ENCODE peak calls at places on chromosomes 11 and 22, in six cellular contexts. V is OCI-LY7, L is PC-9, U is GM23248, X is fibroblast of lung, T is hepatocyte. A is an unnamed sample. For H3K79me2, the result is how much of the 10 kb centered on the place peaks cover.

GRCh38 chr11:13962562-13963168 is at the start of gene SPON1:
- DNase-seq in V (no peak), L (no peak), U (peak), X (peak), T (peak), A (no peak)

GRCh38 chr11:34346551-34346950 is 11.3 kb downstream of the ABTB2 start:
- DNase-seq in V (no peak), L (peak), U (peak), X (peak), T (no peak), A (peak)

GRCh38 chr11:9613830-9614762 is 40.6 kb downstream of the WEE1 start:
- DNase-seq in V (peak), L (peak), U (peak), X (peak), T (peak), A (peak)

GRCh38 chr11:47308050-47308823 is 38.3 kb downstream of the MADD start:
- DNase-seq in V (no peak), L (no peak), U (no peak), X (no peak), T (no peak), A (no peak)

GRCh38 chr11:60872124-60872951 is 5.0 kb downstream of the ZP1 start:
- DNase-seq in V (no peak), L (peak), U (peak), X (peak), T (no peak), A (peak)

GRCh38 chr11:57484141-57484710 is 23.9 kb downstream of the RTN4RL2 start:
- DNase-seq in V (peak), L (no peak), U (peak), X (no peak), T (no peak), A (peak)

GRCh38 chr11:107011977-107012376 is 6.3 kb downstream of the GUCY1A2 start:
- DNase-seq in V (no peak), L (no peak), U (peak), X (peak), T (no peak), A (no peak)

GRCh38 chr22:17243524-17243923 is 24.3 kb upstream of the ADA2 start:
- DNase-seq in V (peak), L (no peak), U (peak), X (no peak), T (peak), A (peak)

GRCh38 chr11:27234043-27234668 is 128.9 kb downstream of the CCDC34 start:
- DNase-seq in V (peak), L (no peak), U (peak), X (peak), T (peak), A (peak)

GRCh38 chr11:129354688-129355087 is 21.0 kb upstream of the BARX2 start:
- DNase-seq in V (no peak), L (no peak), U (no peak), X (no peak), T (no peak), A (no peak)

GRCh38 chr11:82577246-82577645 is 156.4 kb downstream of the FAM181B start:
- DNase-seq in V (no peak), L (no peak), U (no peak), X (no peak), T (peak), A (no peak)

GRCh38 chr22:49500942-49501395 is 326.7 kb downstream of the BRD1 start:
- DNase-seq in V (no peak), L (no peak), U (no peak), X (no peak), T (no peak), A (no peak)

DNA sequence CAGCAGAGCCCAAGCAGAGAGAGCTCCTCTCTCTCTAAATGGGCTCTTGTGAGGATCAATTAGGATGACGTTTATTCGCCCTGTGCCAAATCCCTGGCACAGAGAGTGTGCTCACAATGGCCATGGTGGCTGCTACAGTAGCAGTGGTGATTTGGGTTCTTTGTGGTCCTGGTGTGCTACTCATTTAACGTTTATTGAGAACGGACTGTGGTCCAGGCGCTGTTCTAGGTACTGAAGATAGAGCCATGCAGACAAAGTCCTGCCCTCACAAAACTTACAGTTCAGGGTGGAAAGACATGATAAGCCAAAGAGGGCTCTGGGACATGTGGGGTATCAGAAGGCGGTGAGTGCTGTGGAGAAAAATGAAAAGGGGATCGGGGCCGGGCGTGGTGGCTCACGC is 5.3 kb downstream of the OTUB1 start:
- DNase-seq in V (no peak), L (no peak), U (no peak), X (no peak), T (no peak), A (peak)
- H3K79me2 ChIP-seq in V (under half), L (under half), U (half or more), X (under half), T (under half), A (under half)

DNA sequence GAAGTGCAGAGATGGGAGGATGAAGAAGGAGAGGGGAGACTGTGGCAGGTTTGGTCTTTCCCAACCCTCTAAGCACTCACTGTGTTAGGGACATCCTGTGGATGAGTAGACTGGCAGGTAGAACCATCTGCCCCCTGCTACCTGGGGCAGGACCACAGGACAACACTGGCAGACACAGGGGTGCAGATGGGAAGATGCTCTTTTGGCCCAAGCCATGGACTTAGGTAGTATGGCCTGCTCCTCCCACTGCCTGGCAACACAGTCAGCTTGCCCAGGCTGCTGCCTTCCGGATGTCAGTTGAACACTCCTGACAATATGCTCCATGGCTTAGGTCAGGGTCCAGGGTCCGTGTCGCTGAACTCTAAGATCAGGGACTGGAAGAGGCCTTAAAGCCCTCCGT is 140.7 kb upstream of the NAV2 start:
- DNase-seq in V (no peak), L (no peak), U (no peak), X (no peak), T (no peak), A (no peak)
- H3K79me2 ChIP-seq in V (under half), L (under half), U (under half), X (under half), T (under half), A (under half)

GRCh38 chr22:36386900-36387663 is 685 bp downstream of the MYH9 start:
- DNase-seq in V (peak), L (peak), U (peak), X (peak), T (peak), A (peak)
- H3K79me2 ChIP-seq in V (half or more), L (half or more), U (half or more), X (half or more), T (half or more), A (half or more)

GRCh38 chr22:45964372-45964771 is 12.6 kb downstream of the WNT7B start:
- DNase-seq in V (no peak), L (no peak), U (no peak), X (no peak), T (no peak), A (no peak)

GRCh38 chr22:45964926-45965564 is 11.9 kb downstream of the WNT7B start:
- DNase-seq in V (no peak), L (no peak), U (no peak), X (no peak), T (no peak), A (no peak)

GRCh38 chr22:45962431-45962712 is 14.6 kb downstream of the WNT7B start:
- DNase-seq in V (no peak), L (no peak), U (no peak), X (no peak), T (no peak), A (peak)

GRCh38 chr22:45962756-45963155 is 14.2 kb downstream of the WNT7B start:
- DNase-seq in V (no peak), L (no peak), U (no peak), X (peak), T (no peak), A (no peak)

DNA sequence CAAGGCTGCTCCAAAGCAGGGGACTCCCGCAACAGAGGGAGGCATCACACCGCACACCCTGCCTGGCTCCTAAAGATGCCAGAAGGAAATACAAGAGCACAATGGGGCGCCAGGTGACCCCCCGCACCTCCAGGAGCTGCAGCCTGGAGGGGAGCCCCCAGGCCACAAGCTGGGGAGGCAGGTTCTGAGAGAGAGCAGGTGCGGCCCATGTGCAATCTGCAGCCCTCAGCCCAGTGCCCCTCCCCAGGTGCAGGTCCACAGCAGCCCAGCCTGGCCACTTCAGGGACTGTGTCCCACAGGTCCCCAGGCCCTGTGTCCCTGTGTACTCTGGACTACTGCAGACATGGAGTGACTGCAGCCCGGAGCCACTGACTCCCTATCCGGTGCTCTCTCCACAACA is 13.1 kb downstream of the WNT7B start:
- DNase-seq in V (no peak), L (no peak), U (no peak), X (no peak), T (no peak), A (peak)
- H3K79me2 ChIP-seq in V (under half), L (half or more), U (under half), X (under half), T (under half), A (under half)

GRCh38 chr22:50724616-50725015 is 13.4 kb upstream of the ACR start:
- DNase-seq in V (no peak), L (no peak), U (no peak), X (no peak), T (no peak), A (no peak)

GRCh38 chr22:50722048-50722701 is 15.8 kb upstream of the ACR start:
- DNase-seq in V (no peak), L (no peak), U (no peak), X (no peak), T (no peak), A (peak)

GRCh38 chr22:50720861-50721844 is 16.9 kb upstream of the ACR start:
- DNase-seq in V (no peak), L (no peak), U (no peak), X (no peak), T (no peak), A (no peak)

GRCh38 chr22:50723991-50724390 is 14.0 kb upstream of the ACR start:
- DNase-seq in V (peak), L (no peak), U (no peak), X (no peak), T (no peak), A (no peak)

GRCh38 chr22:50722716-50723428 is 15.1 kb upstream of the ACR start:
- DNase-seq in V (no peak), L (no peak), U (no peak), X (no peak), T (no peak), A (no peak)
- H3K79me2 ChIP-seq in V (under half), L (under half), U (under half), X (under half), T (under half), A (under half)

DNA sequence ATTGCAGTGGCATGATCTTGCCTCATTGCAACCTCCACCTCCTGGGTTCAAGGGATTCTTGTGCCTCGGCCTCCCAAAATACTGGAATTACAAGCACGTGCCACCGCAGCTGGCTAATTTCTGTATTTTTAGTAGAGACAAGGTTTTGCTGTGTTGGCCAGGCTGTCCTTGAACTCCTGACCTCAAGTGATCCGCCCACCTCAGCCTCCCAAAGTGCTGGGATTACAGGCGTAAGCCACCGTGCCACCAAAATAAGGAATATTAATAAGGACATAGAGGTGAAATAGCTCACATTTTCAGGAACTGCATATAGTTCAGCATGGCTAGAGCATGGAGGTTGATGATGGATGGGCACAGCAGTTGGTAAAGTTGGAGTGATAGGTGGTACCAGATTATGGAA is 21.4 kb downstream of the ARHGEF12 start:
- DNase-seq in V (no peak), L (no peak), U (no peak), X (no peak), T (no peak), A (no peak)
- H3K79me2 ChIP-seq in V (under half), L (half or more), U (half or more), X (half or more), T (half or more), A (half or more)

GRCh38 chr11:2693851-2694261 is 5.9 kb downstream of the KCNQ1OT1 start:
- DNase-seq in V (no peak), L (no peak), U (peak), X (no peak), T (no peak), A (peak)
- H3K79me2 ChIP-seq in V (under half), L (under half), U (half or more), X (half or more), T (half or more), A (half or more)

GRCh38 chr11:35955636-35956035 is 11.8 kb downstream of the LDLRAD3 start:
- DNase-seq in V (no peak), L (no peak), U (no peak), X (no peak), T (no peak), A (no peak)
- H3K79me2 ChIP-seq in V (under half), L (half or more), U (under half), X (under half), T (under half), A (under half)

GRCh38 chr11:92882828-92883611 is 86.4 kb upstream of the MTNR1B start:
- DNase-seq in V (no peak), L (no peak), U (no peak), X (no peak), T (no peak), A (no peak)
- H3K79me2 ChIP-seq in V (under half), L (under half), U (under half), X (under half), T (under half), A (under half)

DNA sequence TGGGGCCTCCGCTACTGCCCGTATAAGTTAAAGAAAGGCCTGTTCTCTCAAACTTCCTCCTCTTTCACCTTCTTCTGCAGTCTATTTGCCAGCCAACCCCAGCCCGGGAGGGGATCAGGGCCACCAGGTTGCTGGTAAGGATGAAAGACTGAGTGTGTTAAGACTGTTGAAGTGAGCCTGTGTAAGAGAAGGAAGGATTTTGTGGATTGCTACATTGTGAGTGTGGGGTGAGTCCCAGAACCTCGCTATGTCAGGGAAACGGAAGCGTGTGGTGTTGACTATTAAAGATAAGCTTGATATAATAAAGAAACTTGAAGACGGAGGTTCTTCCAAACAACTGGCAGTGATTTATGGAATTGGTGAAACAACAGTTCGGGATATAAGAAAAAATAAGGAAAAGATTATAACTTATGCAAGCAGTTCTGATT is 604 bp downstream of the JRKL start:
- DNase-seq in V (no peak), L (no peak), U (peak), X (peak), T (no peak), A (no peak)
- H3K79me2 ChIP-seq in V (under half), L (under half), U (half or more), X (half or more), T (half or more), A (half or more)